ENCODE peak calls at places on chromosome 22, in ten cellular contexts. H is bronchial epithelial cell, F is glutamatergic neuron, A is GM13977, O is endothelial cell, V is ascending aorta, X is HCT116, Q is WTC11, M is heart right ventricle, E is cardiac muscle cell. S is an unnamed sample.

GRCh38 chr22:32206774-32207758 is 2.2 kb upstream of the RFPL2 start:
- DNase-seq in V (no peak), M (no peak), E (peak), Q (peak), H (peak), F (no peak), X (peak), O (peak), A (peak), S (no peak)

GRCh38 chr22:32744560-32744959 is 56.9 kb upstream of the TIMP3 start:
- DNase-seq in O (no peak), H (no peak), F (no peak), V (no peak), Q (no peak), M (no peak), E (no peak), X (no peak), A (no peak), S (no peak)

GRCh38 chr22:41367039-41367679 is 14.6 kb upstream of the TEF start:
- DNase-seq in X (peak), F (peak), A (peak), O (no peak), Q (peak), M (peak), E (peak), V (peak), H (peak), S (peak)

GRCh38 chr22:41696714-41697113 is 2.6 kb upstream of the MEI1 start:
- DNase-seq in H (no peak), O (no peak), X (no peak), M (no peak), F (no peak), V (no peak), A (no peak), E (no peak), Q (no peak), S (no peak)

GRCh38 chr22:48178536-48178935 is 1416.1 kb downstream of the TBC1D22A start:
- DNase-seq in M (no peak), O (no peak), A (no peak), H (no peak), X (no peak), V (no peak), F (no peak), E (no peak), Q (no peak), S (no peak)

GRCh38 chr22:47195676-47196492 is 433.4 kb downstream of the TBC1D22A start:
- DNase-seq in F (no peak), Q (no peak), A (no peak), E (peak), M (no peak), V (peak), H (no peak), O (no peak), X (no peak), S (peak)

GRCh38 chr22:22820626-22821025 is 67.0 kb upstream of the IGLL5 start:
- DNase-seq in V (no peak), M (no peak), H (no peak), Q (no peak), A (no peak), F (no peak), X (no peak), E (no peak), O (no peak), S (no peak)

GRCh38 chr22:47575291-47575690 is 812.8 kb downstream of the TBC1D22A start:
- DNase-seq in M (no peak), X (no peak), V (no peak), H (no peak), F (no peak), A (no peak), E (no peak), Q (no peak), O (no peak), S (no peak)

GRCh38 chr22:44395116-44396005 is 82.6 kb upstream of the SHISAL1 start:
- DNase-seq in A (no peak), E (no peak), X (no peak), O (no peak), Q (no peak), H (peak), M (peak), V (peak), F (no peak), S (peak)

GRCh38 chr22:46075764-46076531 is 74.4 kb upstream of the PPARA start:
- DNase-seq in M (peak), Q (no peak), F (no peak), E (no peak), H (no peak), A (no peak), O (no peak), X (no peak), V (peak), S (no peak)

GRCh38 chr22:23754980-23755636 is 883 bp upstream of the VPREB3 start:
- DNase-seq in V (no peak), A (no peak), E (peak), Q (no peak), O (no peak), M (no peak), F (no peak), X (no peak), H (no peak), S (no peak)

GRCh38 chr22:30947821-30948454 is 20.6 kb downstream of the MORC2 start:
- DNase-seq in O (no peak), A (peak), F (no peak), X (peak), M (no peak), E (peak), Q (no peak), H (peak), V (no peak), S (no peak)

GRCh38 chr22:26435327-26436093 is 6.5 kb downstream of the ASPHD2 start:
- DNase-seq in H (no peak), M (no peak), V (no peak), O (no peak), E (no peak), Q (no peak), A (no peak), X (no peak), F (no peak), S (no peak)

DNA sequence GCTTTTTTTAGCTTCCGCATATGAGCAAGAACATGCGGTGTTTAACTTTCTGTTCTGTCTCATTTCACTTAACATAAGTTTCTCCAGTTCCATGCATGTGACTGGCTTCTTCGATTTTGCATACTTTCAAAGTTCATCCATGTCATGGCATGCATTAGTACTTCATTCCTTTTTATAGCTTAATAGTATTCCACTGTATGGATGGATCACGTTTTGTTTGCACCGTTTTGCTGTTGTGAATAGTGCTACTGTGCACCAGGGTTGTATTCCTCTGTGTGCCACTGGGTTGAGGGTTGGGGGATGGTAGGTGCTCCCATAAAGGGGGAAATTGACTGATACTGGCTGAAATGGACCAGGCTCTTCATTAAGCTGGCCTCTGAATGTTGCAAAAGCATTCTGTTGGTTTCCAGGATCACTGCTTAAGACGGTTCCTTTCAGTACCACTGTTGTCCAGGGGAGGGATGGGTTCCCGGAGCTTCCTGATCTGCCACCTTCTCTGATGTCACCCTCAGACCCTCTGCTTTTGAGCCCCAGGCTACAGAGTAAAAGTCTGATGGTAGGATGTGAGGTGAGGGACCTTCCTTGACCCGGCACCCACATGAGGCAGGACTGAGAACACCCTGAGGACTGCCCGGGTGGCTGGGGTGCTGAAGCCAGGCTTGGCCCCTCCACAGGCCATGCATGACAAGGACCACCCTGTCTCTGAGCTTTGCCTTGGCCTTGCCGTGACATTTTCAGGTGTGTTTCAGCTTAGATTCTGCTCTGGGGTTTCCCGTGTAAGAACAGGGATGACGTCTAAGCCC is 24.4 kb downstream of the DGCR6L start:
- DNase-seq in O (no peak), F (no peak), M (no peak), Q (no peak), X (no peak), E (no peak), V (no peak), H (no peak), A (no peak), S (no peak)
- TF ChIP-seq CTCF in O (no peak), F (no peak), M (no peak), Q (no peak), X (no peak), E (no peak), V (no peak), H (no peak), A (no peak), S (no peak)

GRCh38 chr22:29202231-29203192 is 3.2 kb upstream of the EMID1 start:
- DNase-seq in O (peak), X (no peak), E (peak), V (no peak), M (peak), Q (peak), F (no peak), H (peak), A (peak), S (no peak)
- TF ChIP-seq CTCF in O (no peak), X (peak), E (peak), V (peak), M (no peak), Q (no peak), F (no peak), H (peak), A (peak), S (no peak)

GRCh38 chr22:20751185-20751851 is 22.6 kb upstream of the SERPIND1 start:
- DNase-seq in F (peak), Q (peak), A (no peak), X (no peak), V (no peak), E (peak), M (no peak), O (peak), H (no peak), S (no peak)
- TF ChIP-seq CTCF in F (no peak), Q (peak), A (no peak), X (no peak), V (no peak), E (peak), M (no peak), O (no peak), H (no peak), S (no peak)

GRCh38 chr22:50502628-50503474 is 4.7 kb downstream of the LMF2 start:
- DNase-seq in H (no peak), F (peak), A (no peak), E (no peak), Q (no peak), M (no peak), X (no peak), V (no peak), O (no peak), S (no peak)

GRCh38 chr22:50504245-50505211 is 3.0 kb downstream of the LMF2 start:
- DNase-seq in E (no peak), H (peak), F (peak), A (no peak), O (no peak), M (no peak), V (no peak), X (no peak), Q (no peak), S (no peak)

GRCh38 chr22:50502096-50502495 is 5.4 kb downstream of the LMF2 start:
- DNase-seq in O (no peak), X (no peak), E (no peak), F (peak), H (no peak), V (no peak), Q (no peak), M (no peak), A (no peak), S (no peak)

GRCh38 chr22:50505276-50505775 is 2.2 kb downstream of the LMF2 start:
- DNase-seq in O (no peak), M (no peak), X (no peak), E (no peak), F (no peak), A (no peak), H (no peak), Q (no peak), V (no peak), S (no peak)

GRCh38 chr22:50503475-50504145 is 3.9 kb downstream of the LMF2 start:
- DNase-seq in Q (no peak), O (no peak), A (no peak), F (peak), M (no peak), H (no peak), E (no peak), V (no peak), X (no peak), S (no peak)
- TF ChIP-seq CTCF in Q (no peak), O (no peak), A (peak), F (no peak), M (no peak), H (peak), E (no peak), V (no peak), X (no peak), S (no peak)

GRCh38 chr22:19765477-19766234 is 5.1 kb downstream of the TBX1 start:
- DNase-seq in E (peak), H (peak), O (no peak), M (peak), Q (peak), X (no peak), A (no peak), V (no peak), F (no peak), S (no peak)

GRCh38 chr22:19764636-19765476 is 4.3 kb downstream of the TBX1 start:
- DNase-seq in X (no peak), M (no peak), H (no peak), Q (peak), O (no peak), E (no peak), A (no peak), F (no peak), V (no peak), S (no peak)

GRCh38 chr22:19766235-19766505 is 5.6 kb downstream of the TBX1 start:
- DNase-seq in O (no peak), X (no peak), F (no peak), V (no peak), H (no peak), Q (peak), A (no peak), M (no peak), E (no peak), S (no peak)

GRCh38 chr22:19767427-19768380 is 7.1 kb downstream of the TBX1 start:
- DNase-seq in A (no peak), Q (peak), O (no peak), H (no peak), E (no peak), M (peak), X (peak), F (peak), V (no peak), S (no peak)

DNA sequence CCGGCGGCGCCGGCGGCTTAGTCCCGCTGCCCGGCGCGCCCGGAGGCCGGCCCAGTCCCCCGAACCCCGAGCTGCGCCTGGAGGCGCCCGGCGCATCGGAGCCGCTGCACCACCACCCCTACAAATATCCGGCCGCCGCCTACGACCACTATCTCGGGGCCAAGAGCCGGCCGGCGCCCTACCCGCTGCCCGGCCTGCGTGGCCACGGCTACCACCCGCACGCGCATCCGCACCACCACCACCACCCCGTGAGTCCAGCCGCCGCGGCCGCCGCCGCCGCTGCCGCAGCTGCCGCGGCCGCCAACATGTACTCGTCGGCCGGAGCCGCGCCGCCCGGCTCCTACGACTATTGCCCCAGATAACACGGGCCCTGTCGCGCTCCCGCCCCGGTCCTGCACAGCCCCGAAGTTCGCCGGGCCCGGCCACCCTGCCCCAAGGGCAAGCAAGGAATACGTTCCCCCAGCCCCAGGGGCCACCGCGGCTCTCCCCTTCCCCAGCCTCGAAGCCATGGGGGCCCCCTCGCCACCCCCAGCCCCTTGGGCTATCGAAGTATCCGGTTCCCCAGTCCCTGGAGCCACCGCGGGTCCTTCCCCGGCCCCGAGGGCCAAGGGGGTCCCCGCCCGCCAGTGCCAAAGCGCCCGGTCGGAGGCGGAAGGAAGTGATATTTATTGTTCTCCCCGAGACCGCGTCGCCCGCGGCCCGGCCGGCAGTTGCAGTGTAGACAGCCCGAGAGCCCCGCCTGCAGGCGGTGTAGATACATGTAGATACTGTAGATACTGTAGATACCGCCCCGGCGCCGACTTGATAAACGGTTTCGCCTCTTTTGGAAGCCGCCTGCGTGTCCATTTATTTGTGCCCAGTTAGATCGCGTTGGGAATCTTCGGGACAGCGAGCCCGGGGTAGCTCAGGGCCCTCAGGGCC is 6.2 kb downstream of the TBX1 start:
- DNase-seq in Q (peak), E (peak), A (peak), X (peak), V (peak), H (peak), F (peak), O (peak), M (peak), S (no peak)
- TF ChIP-seq CTCF in Q (peak), E (peak), A (peak), X (peak), V (no peak), H (peak), F (no peak), O (peak), M (no peak), S (no peak)

S was measured in omental fat pad.